ENCODE peak calls at places on chromosome 19, in seven cellular contexts. One of them, this sample, is unnamed. For H3K9me3 and H3K4me1, the result is how much of the 10 kb centered on the place peaks cover.

GRCh38 chr19:33691736-33692135 is 70.0 kb downstream of the CHST8 start:
- DNase-seq in left lung: no peak
- DNase-seq in fibroblast of lung: no peak
- DNase-seq in tibial nerve: no peak
- DNase-seq in tibial artery: peak
- DNase-seq in left ventricle myocardium inferior: no peak
- DNase-seq in pancreas: no peak
- DNase-seq in this sample: peak

GRCh38 chr19:48060381-48060780 is 16.5 kb upstream of the CABP5 start:
- DNase-seq in left lung: no peak
- DNase-seq in fibroblast of lung: no peak
- DNase-seq in tibial nerve: no peak
- DNase-seq in tibial artery: no peak
- DNase-seq in left ventricle myocardium inferior: no peak
- DNase-seq in pancreas: no peak
- DNase-seq in this sample: no peak

GRCh38 chr19:16444273-16444597 is 27.5 kb downstream of the EPS15L1 start:
- DNase-seq in left lung: no peak
- DNase-seq in fibroblast of lung: no peak
- DNase-seq in tibial nerve: no peak
- DNase-seq in tibial artery: no peak
- DNase-seq in left ventricle myocardium inferior: no peak
- DNase-seq in pancreas: no peak
- DNase-seq in this sample: no peak

GRCh38 chr19:19403373-19403901 is 2.0 kb upstream of the GATAD2A start:
- DNase-seq in left lung: no peak
- DNase-seq in fibroblast of lung: peak
- DNase-seq in tibial nerve: no peak
- DNase-seq in tibial artery: no peak
- DNase-seq in left ventricle myocardium inferior: no peak
- DNase-seq in pancreas: peak
- DNase-seq in this sample: no peak

GRCh38 chr19:17553256-17553655 is 2.2 kb upstream of the COLGALT1 start:
- DNase-seq in left lung: peak
- DNase-seq in fibroblast of lung: peak
- DNase-seq in tibial nerve: peak
- DNase-seq in tibial artery: peak
- DNase-seq in left ventricle myocardium inferior: peak
- DNase-seq in pancreas: no peak
- DNase-seq in this sample: no peak

GRCh38 chr19:8305798-8306197 is 2.4 kb downstream of the CD320 start:
- DNase-seq in left lung: no peak
- DNase-seq in fibroblast of lung: no peak
- DNase-seq in tibial nerve: peak
- DNase-seq in tibial artery: peak
- DNase-seq in left ventricle myocardium inferior: no peak
- DNase-seq in pancreas: no peak
- DNase-seq in this sample: peak

GRCh38 chr19:2661615-2662014 is 40.9 kb downstream of the GNG7 start:
- DNase-seq in left lung: no peak
- DNase-seq in fibroblast of lung: no peak
- DNase-seq in tibial nerve: no peak
- DNase-seq in tibial artery: no peak
- DNase-seq in left ventricle myocardium inferior: no peak
- DNase-seq in pancreas: no peak
- DNase-seq in this sample: no peak

GRCh38 chr19:2524840-2525723 is 49.2 kb downstream of the GADD45B start:
- DNase-seq in left lung: no peak
- DNase-seq in fibroblast of lung: peak
- DNase-seq in tibial nerve: no peak
- DNase-seq in tibial artery: peak
- DNase-seq in left ventricle myocardium inferior: peak
- DNase-seq in pancreas: no peak
- DNase-seq in this sample: peak

GRCh38 chr19:3555653-3556422 is 1.5 kb downstream of the MFSD12 start:
- DNase-seq in left lung: no peak
- DNase-seq in fibroblast of lung: no peak
- DNase-seq in tibial nerve: no peak
- DNase-seq in tibial artery: no peak
- DNase-seq in left ventricle myocardium inferior: no peak
- DNase-seq in pancreas: no peak
- DNase-seq in this sample: no peak

GRCh38 chr19:37007587-37008220 is 70.5 kb upstream of the ZNF420 start:
- DNase-seq in left lung: peak
- DNase-seq in fibroblast of lung: peak
- DNase-seq in tibial nerve: no peak
- DNase-seq in tibial artery: no peak
- DNase-seq in left ventricle myocardium inferior: peak
- DNase-seq in pancreas: peak
- DNase-seq in this sample: peak

GRCh38 chr19:18895828-18896341 is at the start of gene CERS1:
- DNase-seq in left lung: no peak
- DNase-seq in fibroblast of lung: no peak
- DNase-seq in tibial nerve: no peak
- DNase-seq in tibial artery: no peak
- DNase-seq in left ventricle myocardium inferior: no peak
- DNase-seq in pancreas: no peak
- DNase-seq in this sample: no peak

GRCh38 chr19:8308891-8309291 is 733 bp upstream of the CD320 start:
- DNase-seq in left lung: peak
- DNase-seq in fibroblast of lung: no peak
- DNase-seq in tibial nerve: no peak
- DNase-seq in tibial artery: peak
- DNase-seq in left ventricle myocardium inferior: peak
- DNase-seq in pancreas: peak
- DNase-seq in this sample: peak

GRCh38 chr19:1813837-1814217 is 1.8 kb upstream of the ATP8B3 start:
- DNase-seq in left lung: no peak
- DNase-seq in fibroblast of lung: no peak
- DNase-seq in tibial nerve: no peak
- DNase-seq in tibial artery: no peak
- DNase-seq in left ventricle myocardium inferior: no peak
- DNase-seq in pancreas: no peak
- DNase-seq in this sample: no peak

GRCh38 chr19:4557971-4558941 is 1.2 kb downstream of the SEMA6B start:
- DNase-seq in left lung: no peak
- DNase-seq in fibroblast of lung: no peak
- DNase-seq in tibial nerve: no peak
- DNase-seq in tibial artery: no peak
- DNase-seq in left ventricle myocardium inferior: no peak
- DNase-seq in pancreas: peak
- DNase-seq in this sample: no peak

GRCh38 chr19:38223119-38223523 is 901 bp downstream of the DPF1 start:
- DNase-seq in left lung: no peak
- DNase-seq in fibroblast of lung: no peak
- DNase-seq in tibial nerve: no peak
- DNase-seq in tibial artery: no peak
- DNase-seq in left ventricle myocardium inferior: no peak
- DNase-seq in pancreas: no peak
- DNase-seq in this sample: no peak

GRCh38 chr19:8004723-8005513 is 523 bp downstream of the ELAVL1 start:
- DNase-seq in left lung: no peak
- DNase-seq in fibroblast of lung: peak
- DNase-seq in tibial nerve: no peak
- DNase-seq in tibial artery: no peak
- DNase-seq in left ventricle myocardium inferior: no peak
- DNase-seq in pancreas: no peak
- DNase-seq in this sample: no peak

GRCh38 chr19:49014123-49014869 is 2.6 kb downstream of the LHB start:
- DNase-seq in left lung: no peak
- DNase-seq in fibroblast of lung: no peak
- DNase-seq in tibial nerve: no peak
- DNase-seq in tibial artery: no peak
- DNase-seq in left ventricle myocardium inferior: no peak
- DNase-seq in pancreas: no peak
- DNase-seq in this sample: no peak

GRCh38 chr19:4742717-4743646 is 19.3 kb upstream of the DPP9 start:
- DNase-seq in left lung: no peak
- DNase-seq in fibroblast of lung: no peak
- DNase-seq in tibial nerve: no peak
- DNase-seq in tibial artery: no peak
- DNase-seq in left ventricle myocardium inferior: no peak
- DNase-seq in pancreas: no peak
- DNase-seq in this sample: no peak

GRCh38 chr19:11581740-11582139 is 4.3 kb upstream of the ACP5 start:
- DNase-seq in left lung: no peak
- DNase-seq in fibroblast of lung: no peak
- DNase-seq in tibial nerve: no peak
- DNase-seq in tibial artery: no peak
- DNase-seq in left ventricle myocardium inferior: no peak
- DNase-seq in pancreas: no peak
- DNase-seq in this sample: no peak

GRCh38 chr19:50875795-50876422 is 2.7 kb downstream of the KLK2 start:
- DNase-seq in left lung: no peak
- DNase-seq in fibroblast of lung: no peak
- DNase-seq in tibial nerve: no peak
- DNase-seq in tibial artery: no peak
- DNase-seq in left ventricle myocardium inferior: no peak
- DNase-seq in pancreas: no peak
- DNase-seq in this sample: no peak

GRCh38 chr19:49746206-49746958 is 16.7 kb downstream of the TSKS start:
- DNase-seq in left lung: peak
- DNase-seq in fibroblast of lung: peak
- DNase-seq in tibial nerve: no peak
- DNase-seq in tibial artery: no peak
- DNase-seq in left ventricle myocardium inferior: peak
- DNase-seq in pancreas: no peak
- DNase-seq in this sample: peak

GRCh38 chr19:468587-469256 is 7.9 kb upstream of the SHC2 start:
- DNase-seq in left lung: no peak
- DNase-seq in fibroblast of lung: no peak
- DNase-seq in tibial nerve: no peak
- DNase-seq in tibial artery: no peak
- DNase-seq in left ventricle myocardium inferior: no peak
- DNase-seq in pancreas: no peak
- DNase-seq in this sample: no peak
- H3K4me3 ChIP-seq in left lung: no peak
- H3K4me3 ChIP-seq in fibroblast of lung: no peak
- H3K4me3 ChIP-seq in tibial nerve: no peak
- H3K4me3 ChIP-seq in tibial artery: no peak
- H3K4me3 ChIP-seq in left ventricle myocardium inferior: no peak
- H3K4me3 ChIP-seq in pancreas: no peak
- H3K4me3 ChIP-seq in this sample: no peak

GRCh38 chr19:15062036-15062435 is 12.8 kb downstream of the CASP14 start:
- DNase-seq in left lung: no peak
- DNase-seq in fibroblast of lung: no peak
- DNase-seq in tibial nerve: no peak
- DNase-seq in tibial artery: no peak
- DNase-seq in left ventricle myocardium inferior: no peak
- DNase-seq in pancreas: no peak
- DNase-seq in this sample: no peak
- H3K9me3 ChIP-seq in left lung: under half
- H3K9me3 ChIP-seq in fibroblast of lung: under half
- H3K9me3 ChIP-seq in tibial nerve: under half
- H3K9me3 ChIP-seq in tibial artery: under half
- H3K9me3 ChIP-seq in left ventricle myocardium inferior: under half
- H3K9me3 ChIP-seq in pancreas: under half
- H3K9me3 ChIP-seq in this sample: under half

DNA sequence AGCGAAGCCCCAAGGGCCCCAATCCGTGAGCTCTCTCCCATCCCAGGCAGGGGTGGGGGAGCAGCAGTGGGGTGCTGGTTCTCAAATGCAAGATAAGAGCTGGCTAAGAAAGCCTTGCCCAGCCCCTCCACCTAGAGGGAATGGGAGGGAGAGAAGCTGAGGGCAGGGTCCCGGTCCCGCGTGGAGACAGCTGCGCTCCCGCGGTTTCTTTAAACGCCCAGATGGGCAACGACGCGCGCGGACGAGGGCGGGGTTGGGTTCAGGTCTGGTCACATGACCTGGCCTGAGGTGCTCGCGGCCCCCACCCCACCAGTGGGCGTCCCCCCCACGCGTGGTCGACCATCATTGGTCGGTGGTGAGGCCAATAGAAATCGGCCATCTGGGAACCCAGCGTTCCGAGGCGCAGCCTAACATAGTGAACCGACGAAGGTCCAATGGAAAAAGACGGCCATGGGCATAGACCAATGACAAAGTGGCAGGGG is 314 bp upstream of the CALR start:
- DNase-seq in left lung: peak
- DNase-seq in fibroblast of lung: peak
- DNase-seq in tibial nerve: peak
- DNase-seq in tibial artery: peak
- DNase-seq in left ventricle myocardium inferior: peak
- DNase-seq in pancreas: peak
- DNase-seq in this sample: peak
- H3K4me1 ChIP-seq in left lung: under half
- H3K4me1 ChIP-seq in fibroblast of lung: under half
- H3K4me1 ChIP-seq in tibial nerve: half or more
- H3K4me1 ChIP-seq in tibial artery: under half
- H3K4me1 ChIP-seq in left ventricle myocardium inferior: half or more
- H3K4me1 ChIP-seq in pancreas: under half
- H3K4me1 ChIP-seq in this sample: under half

GRCh38 chr19:44109458-44109857 is 3.7 kb upstream of the ZNF225 start:
- DNase-seq in left lung: no peak
- DNase-seq in fibroblast of lung: no peak
- DNase-seq in tibial nerve: no peak
- DNase-seq in tibial artery: no peak
- DNase-seq in left ventricle myocardium inferior: no peak
- DNase-seq in pancreas: no peak
- DNase-seq in this sample: no peak

GRCh38 chr19:44112802-44113137 is 429 bp upstream of the ZNF225 start:
- DNase-seq in left lung: no peak
- DNase-seq in fibroblast of lung: no peak
- DNase-seq in tibial nerve: no peak
- DNase-seq in tibial artery: no peak
- DNase-seq in left ventricle myocardium inferior: no peak
- DNase-seq in pancreas: no peak
- DNase-seq in this sample: no peak

GRCh38 chr19:44113784-44114390 is 688 bp downstream of the ZNF225 start:
- DNase-seq in left lung: no peak
- DNase-seq in fibroblast of lung: no peak
- DNase-seq in tibial nerve: no peak
- DNase-seq in tibial artery: no peak
- DNase-seq in left ventricle myocardium inferior: no peak
- DNase-seq in pancreas: no peak
- DNase-seq in this sample: peak

GRCh38 chr19:44113138-44113783 is at the start of gene ZNF225:
- DNase-seq in left lung: peak
- DNase-seq in fibroblast of lung: peak
- DNase-seq in tibial nerve: peak
- DNase-seq in tibial artery: peak
- DNase-seq in left ventricle myocardium inferior: peak
- DNase-seq in pancreas: peak
- DNase-seq in this sample: peak

DNA sequence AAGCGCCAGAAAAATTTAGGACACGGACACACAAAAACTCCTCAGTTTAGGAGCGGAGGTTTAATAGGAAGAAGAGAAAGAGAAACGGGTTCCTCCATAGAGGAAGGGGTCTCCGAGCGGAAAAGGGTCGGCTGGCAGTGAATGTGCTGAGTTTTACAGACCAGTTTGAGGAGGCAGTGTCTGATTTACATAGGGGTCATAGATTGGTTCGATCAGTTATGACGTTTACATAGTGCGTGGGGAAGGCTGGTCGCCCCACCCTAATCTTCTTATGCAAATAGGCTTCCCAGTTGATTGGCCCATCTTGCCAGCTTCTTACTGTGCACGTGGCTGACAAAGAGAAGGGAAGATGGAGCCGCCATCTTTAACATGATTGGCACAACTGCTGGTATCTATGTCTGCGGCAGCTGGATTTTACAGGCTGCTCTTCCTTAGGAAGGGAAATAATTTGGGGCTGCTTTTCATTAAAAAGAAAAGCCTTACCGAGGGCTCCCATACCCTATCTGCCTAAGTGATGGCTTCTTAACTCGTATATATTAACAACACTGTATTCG is 1.2 kb upstream of the ZNF225 start:
- DNase-seq in left lung: peak
- DNase-seq in fibroblast of lung: peak
- DNase-seq in tibial nerve: no peak
- DNase-seq in tibial artery: no peak
- DNase-seq in left ventricle myocardium inferior: no peak
- DNase-seq in pancreas: no peak
- DNase-seq in this sample: no peak
- H3K4me3 ChIP-seq in left lung: peak
- H3K4me3 ChIP-seq in fibroblast of lung: peak
- H3K4me3 ChIP-seq in tibial nerve: no peak
- H3K4me3 ChIP-seq in tibial artery: peak
- H3K4me3 ChIP-seq in left ventricle myocardium inferior: peak
- H3K4me3 ChIP-seq in pancreas: peak
- H3K4me3 ChIP-seq in this sample: peak

This sample was measured in aorta.